ENCODE peak calls at places on chromosomes 4 and X, in four cellular contexts. Q is K562, L is spleen, A is WTC11. C is an unnamed sample.

GRCh38 chr4:184470785-184471110 is 3.6 kb downstream of the IRF2 start:
- DNase-seq in Q (no peak), L (no peak), A (no peak), C (no peak)

GRCh38 chr4:113445286-113445685 is 316.3 kb downstream of the CAMK2D start:
- DNase-seq in Q (no peak), L (no peak), A (no peak), C (no peak)

GRCh38 chr4:1766336-1767057 is 26.6 kb upstream of the FGFR3 start:
- DNase-seq in Q (no peak), L (no peak), A (peak), C (no peak)

GRCh38 chrX:1851527-1851926 is 236.7 kb downstream of the ASMT start:
- DNase-seq in Q (no peak), L (no peak), A (no peak), C (no peak)

GRCh38 chr4:112751447-112751846 is 114.5 kb downstream of the LARP7 start:
- DNase-seq in Q (no peak), L (no peak), A (no peak), C (no peak)

GRCh38 chr4:3442959-3443749 is 1.4 kb downstream of the HGFAC start:
- DNase-seq in Q (peak), L (peak), A (peak), C (no peak)

GRCh38 chrX:119477812-119478232 is 9.6 kb downstream of the SLC25A5 start:
- DNase-seq in Q (peak), L (no peak), A (no peak), C (no peak)

GRCh38 chr4:5821665-5822358 is 71.1 kb downstream of the CRMP1 start:
- DNase-seq in Q (peak), L (peak), A (peak), C (no peak)

GRCh38 chrX:135389717-135390116 is 32.0 kb upstream of the SMIM10L2A start:
- DNase-seq in Q (no peak), L (no peak), A (no peak), C (no peak)

GRCh38 chr4:156636398-156636797 is 335.2 kb downstream of the PDGFC start:
- DNase-seq in Q (no peak), L (no peak), A (no peak), C (no peak)

GRCh38 chr4:176981551-176981950 is 188.8 kb upstream of the VEGFC start:
- DNase-seq in Q (no peak), L (no peak), A (no peak), C (no peak)

GRCh38 chr4:54942735-54943134 is 182.7 kb downstream of the KDR start:
- DNase-seq in Q (no peak), L (no peak), A (no peak), C (no peak)

GRCh38 chr4:185396724-185397402 is at the start of gene ANKRD37:
- DNase-seq in Q (no peak), L (peak), A (peak), C (peak)

GRCh38 chrX:42378857-42379256 is 399.1 kb downstream of the PPP1R2C start:
- DNase-seq in Q (no peak), L (no peak), A (no peak), C (no peak)

GRCh38 chrX:125998432-125998831 is 167.7 kb downstream of the DCAF12L2 start:
- DNase-seq in Q (no peak), L (no peak), A (no peak), C (no peak)

GRCh38 chrX:68665502-68665901 is 18.0 kb downstream of the STARD8 start:
- DNase-seq in Q (peak), L (no peak), A (no peak), C (no peak)

GRCh38 chr4:6469898-6470501 is 2.4 kb downstream of the PPP2R2C start:
- DNase-seq in Q (no peak), L (peak), A (no peak), C (no peak)

GRCh38 chr4:91147067-91147466 is 1019.9 kb downstream of the CCSER1 start:
- DNase-seq in Q (no peak), L (peak), A (no peak), C (no peak)

GRCh38 chr4:153036931-153037330 is 100.8 kb downstream of the FHDC1 start:
- DNase-seq in Q (no peak), L (no peak), A (no peak), C (no peak)

GRCh38 chr4:94925764-94926347 is 168.1 kb downstream of the BMPR1B start:
- DNase-seq in Q (no peak), L (no peak), A (no peak), C (no peak)

GRCh38 chr4:38902695-38903094 is 35.1 kb downstream of the FAM114A1 start:
- DNase-seq in Q (peak), L (no peak), A (no peak), C (no peak)

GRCh38 chrX:150697641-150698040 is 4.4 kb downstream of the MTMR1 start:
- DNase-seq in Q (no peak), L (no peak), A (no peak), C (no peak)

GRCh38 chrX:119790977-119791436 is 423 bp downstream of the RPL39 start:
- DNase-seq in Q (peak), L (no peak), A (no peak), C (no peak)

GRCh38 chr4:1249731-1250526 is 999 bp upstream of the CTBP1 start:
- DNase-seq in Q (peak), L (peak), A (peak), C (no peak)

GRCh38 chrX:136183175-136183574 is 35.8 kb downstream of the FHL1 start:
- DNase-seq in Q (no peak), L (no peak), A (no peak), C (no peak)

GRCh38 chr4:79528241-79528706 is 120.2 kb upstream of the GK2 start:
- DNase-seq in Q (no peak), L (peak), A (no peak), C (no peak)

GRCh38 chr4:41575665-41576064 is 37.7 kb downstream of the LIMCH1 start:
- DNase-seq in Q (no peak), L (no peak), A (no peak), C (no peak)

GRCh38 chr4:140137654-140138053 is 16.3 kb downstream of the MAML3 start:
- DNase-seq in Q (no peak), L (no peak), A (no peak), C (no peak)

GRCh38 chr4:76989391-76990061 is 40.0 kb downstream of the SEPTIN11 start:
- DNase-seq in Q (no peak), L (no peak), A (no peak), C (no peak)

GRCh38 chr4:98377626-98378025 is 116.4 kb downstream of the RAP1GDS1 start:
- DNase-seq in Q (no peak), L (no peak), A (no peak), C (no peak)

GRCh38 chr4:119081943-119082342 is 53.7 kb upstream of the MYOZ2 start:
- DNase-seq in Q (no peak), L (no peak), A (no peak), C (no peak)

GRCh38 chrX:53320543-53321215 is 39.3 kb upstream of the IQSEC2 start:
- DNase-seq in Q (no peak), L (peak), A (no peak), C (no peak)

GRCh38 chr4:175947117-175947722 is 118.4 kb upstream of the WDR17 start:
- DNase-seq in Q (peak), L (no peak), A (no peak), C (no peak)

GRCh38 chrX:24131476-24131875 is 18.1 kb upstream of the ZFX start:
- DNase-seq in Q (no peak), L (peak), A (no peak), C (no peak)

GRCh38 chr4:7964890-7965662 is 25.4 kb upstream of the AFAP1 start:
- DNase-seq in Q (no peak), L (no peak), A (no peak), C (no peak)

GRCh38 chrX:43822015-43822414 is 60.2 kb downstream of the MAOB start:
- DNase-seq in Q (no peak), L (no peak), A (no peak), C (no peak)

GRCh38 chrX:103155201-103155600 is 59.7 kb upstream of the BEX4 start:
- DNase-seq in Q (no peak), L (no peak), A (no peak), C (no peak)

GRCh38 chr4:174255790-174256189 is 27.7 kb downstream of the FBXO8 start:
- DNase-seq in Q (peak), L (no peak), A (no peak), C (no peak)

GRCh38 chr4:127586922-127587571 is 45.7 kb upstream of the INTU start:
- DNase-seq in Q (peak), L (no peak), A (peak), C (no peak)
- TF ChIP-seq CTCF in Q (peak), L (no peak), A (peak), C (peak)

GRCh38 chrX:154370882-154371770 is 3.3 kb downstream of the FLNA start:
- DNase-seq in Q (peak), L (peak), A (peak), C (peak)
- TF ChIP-seq CTCF in Q (no peak), L (no peak), A (no peak), C (no peak)

DNA sequence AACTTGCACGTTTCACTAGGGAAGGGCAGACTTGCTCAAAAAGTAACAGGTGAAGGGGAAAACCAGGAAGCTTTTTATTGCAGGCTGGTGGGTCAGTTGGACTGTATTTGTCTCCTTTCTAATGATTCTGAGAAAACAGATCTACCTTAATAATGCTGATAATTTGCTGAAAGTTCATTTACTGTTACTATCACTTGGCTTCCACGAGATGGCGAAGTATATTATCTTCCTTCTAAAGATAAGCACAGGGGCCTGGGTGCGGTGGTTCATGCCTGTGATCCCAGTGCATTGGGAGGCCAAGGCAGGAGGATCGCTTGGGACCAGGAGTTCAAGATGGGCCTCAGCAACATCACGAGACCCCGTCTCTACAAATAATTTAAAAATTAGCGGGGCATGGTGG is 16.4 kb downstream of the CCKAR start:
- DNase-seq in Q (peak), L (no peak), A (no peak), C (no peak)
- TF ChIP-seq CTCF in Q (no peak), L (no peak), A (no peak), C (no peak)

GRCh38 chrX:41148553-41148952 is 63.3 kb downstream of the USP9X start:
- DNase-seq in Q (no peak), L (no peak), A (no peak), C (no peak)

GRCh38 chrX:41142130-41142529 is 56.9 kb downstream of the USP9X start:
- DNase-seq in Q (no peak), L (no peak), A (no peak), C (no peak)

GRCh38 chrX:41150043-41150442 is 64.8 kb downstream of the USP9X start:
- DNase-seq in Q (no peak), L (no peak), A (no peak), C (no peak)

GRCh38 chrX:41144873-41145272 is 59.6 kb downstream of the USP9X start:
- DNase-seq in Q (no peak), L (no peak), A (no peak), C (no peak)

GRCh38 chrX:41145920-41146608 is 60.8 kb downstream of the USP9X start:
- DNase-seq in Q (peak), L (no peak), A (no peak), C (no peak)
- TF ChIP-seq CTCF in Q (no peak), L (no peak), A (no peak), C (no peak)

GRCh38 chr4:100504086-100504874 is 13.5 kb downstream of the EMCN start:
- DNase-seq in Q (no peak), L (no peak), A (peak), C (no peak)
- TF ChIP-seq CTCF in Q (no peak), L (no peak), A (peak), C (no peak)

DNA sequence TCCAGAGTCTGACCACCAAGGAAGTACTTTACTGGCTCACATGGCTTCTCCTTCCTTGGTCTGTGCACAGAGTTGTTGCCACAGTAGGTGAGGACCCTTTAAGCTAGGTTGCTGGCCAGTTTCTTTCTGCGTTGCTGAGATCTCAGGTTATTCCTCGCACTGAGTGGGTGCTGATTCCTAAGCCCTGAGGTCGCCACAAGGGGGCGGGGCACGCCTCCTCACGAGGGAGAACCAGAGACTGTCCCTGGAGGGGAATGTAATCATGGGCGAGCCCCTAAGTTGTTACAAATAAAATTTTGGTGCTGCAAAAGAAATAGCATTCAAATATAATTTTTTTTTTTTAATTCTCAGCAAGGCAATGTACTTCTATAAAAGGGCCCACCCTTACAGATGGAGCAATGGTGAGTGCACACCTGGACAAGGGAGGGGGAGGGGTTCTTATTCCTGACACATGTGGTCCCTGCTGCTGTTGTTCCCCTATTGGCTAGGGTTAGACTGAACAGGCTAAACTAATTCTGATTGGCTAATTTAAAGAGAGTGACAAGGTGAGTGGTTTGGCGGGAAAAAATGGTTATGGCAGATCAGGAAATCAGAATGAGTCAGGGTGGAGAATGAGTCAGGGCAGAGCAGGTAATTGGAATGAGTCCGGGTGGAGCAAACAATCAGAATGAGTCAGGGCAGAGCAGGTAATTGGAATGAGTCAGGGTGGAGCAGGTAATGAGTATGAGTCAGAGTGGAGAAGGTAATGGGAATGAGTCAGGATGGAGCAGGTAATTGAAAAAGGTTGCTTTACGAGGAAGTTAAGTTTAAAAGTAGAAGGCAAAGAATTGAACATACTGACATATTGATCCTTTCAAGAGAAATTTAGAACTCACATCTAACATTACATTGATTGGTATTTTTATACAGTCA is 107.5 kb downstream of the VSIG4 start:
- DNase-seq in Q (peak), L (peak), A (peak), C (no peak)
- TF ChIP-seq CTCF in Q (peak), L (no peak), A (no peak), C (no peak)

DNA sequence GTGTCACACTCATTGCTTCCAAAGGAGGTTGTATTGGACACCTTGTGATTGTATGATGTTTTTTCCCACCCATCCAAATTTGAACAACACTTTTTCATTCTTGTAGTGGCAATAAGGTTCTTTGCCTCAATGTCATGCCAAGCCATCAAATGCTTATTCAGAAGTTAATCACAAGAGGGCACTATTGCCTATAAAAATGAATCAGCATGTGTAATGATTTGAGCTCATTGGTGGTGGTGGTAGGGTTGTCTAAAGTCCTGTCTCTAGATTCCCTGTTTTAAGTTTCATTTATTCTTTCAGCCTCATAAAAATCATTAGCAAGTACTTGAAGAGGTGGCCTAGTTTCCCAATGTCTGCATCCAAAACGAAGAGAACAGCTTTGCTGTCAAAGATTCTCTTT is 37.0 kb downstream of the IRS4 start:
- DNase-seq in Q (peak), L (no peak), A (no peak), C (no peak)
- TF ChIP-seq CTCF in Q (peak), L (no peak), A (no peak), C (peak)

GRCh38 chr4:75429208-75429607 is 85.0 kb downstream of the RCHY1 start:
- DNase-seq in Q (no peak), L (no peak), A (no peak), C (no peak)

GRCh38 chr4:75434105-75434504 is 80.1 kb downstream of the RCHY1 start:
- DNase-seq in Q (no peak), L (no peak), A (no peak), C (no peak)

GRCh38 chr4:75432683-75433082 is 81.5 kb downstream of the RCHY1 start:
- DNase-seq in Q (peak), L (no peak), A (peak), C (no peak)
- TF ChIP-seq CTCF in Q (peak), L (no peak), A (peak), C (no peak)

C was measured in mesothelial cell of epicardium.